ENCODE peak calls at places on chromosomes 12 and 14, in seven cellular contexts. L is left lung, F is HepG2, G is tibial artery, B is cardiac muscle cell, D is IMR-90, K is heart left ventricle. C is an unnamed sample.

GRCh38 chr14:34372766-34373165 is 89.3 kb downstream of the SPTSSA start:
- DNase-seq in L (no peak), F (peak; percentile 52), G (no peak), B (no peak), D (no peak), K (no peak), C (no peak)

GRCh38 chr12:22722081-22722480 is 97.1 kb downstream of the ETNK1 start:
- DNase-seq in L (no peak), F (no peak), G (no peak), B (no peak), D (no peak), K (no peak), C (no peak)

GRCh38 chr12:56932867-56933266 is 1.3 kb downstream of the SDR9C7 start:
- DNase-seq in L (no peak), F (no peak), G (peak; percentile 38), B (peak; percentile 5), D (no peak), K (no peak), C (peak; percentile 42)

GRCh38 chr14:89845346-89845745 is 109.2 kb downstream of the EFCAB11 start:
- DNase-seq in L (no peak), F (no peak), G (no peak), B (peak; percentile 85), D (peak; percentile 100), K (no peak), C (no peak)

GRCh38 chr12:131621701-131622421 is 89.0 kb upstream of the SFSWAP start:
- DNase-seq in L (no peak), F (no peak), G (no peak), B (peak; percentile 12), D (no peak), K (no peak), C (no peak)

GRCh38 chr12:115394498-115395220 is 710.7 kb upstream of the TBX3 start:
- DNase-seq in L (no peak), F (peak; percentile 46), G (no peak), B (no peak), D (peak; percentile 55), K (no peak), C (no peak)

GRCh38 chr14:45198551-45198950 is 54.5 kb downstream of the MIS18BP1 start:
- DNase-seq in L (no peak), F (no peak), G (no peak), B (peak; percentile 64), D (peak; percentile 49), K (no peak), C (no peak)

GRCh38 chr12:133129368-133130037 is 571 bp downstream of the ZNF891 start:
- DNase-seq in L (peak; percentile 53), F (peak; percentile 2), G (no peak), B (peak; percentile 49), D (peak; percentile 15), K (no peak), C (peak; percentile 22)

GRCh38 chr12:45718306-45718705 is 11.2 kb upstream of the ARID2 start:
- DNase-seq in L (no peak), F (no peak), G (no peak), B (no peak), D (no peak), K (no peak), C (no peak)

GRCh38 chr12:127241056-127241830 is 1025.7 kb upstream of the TMEM132C start:
- DNase-seq in L (no peak), F (no peak), G (peak; percentile 74), B (peak; percentile 8), D (no peak), K (no peak), C (no peak)

GRCh38 chr14:75119056-75119455 is 7.8 kb downstream of the NEK9 start:
- DNase-seq in L (no peak), F (no peak), G (no peak), B (peak; percentile 41), D (peak; percentile 38), K (no peak), C (no peak)

GRCh38 chr14:39576726-39577125 is 144.5 kb upstream of the FBXO33 start:
- DNase-seq in L (no peak), F (no peak), G (no peak), B (no peak), D (no peak), K (no peak), C (no peak)

GRCh38 chr14:39582028-39582654 is 149.9 kb upstream of the FBXO33 start:
- DNase-seq in L (no peak), F (no peak), G (no peak), B (no peak), D (no peak), K (no peak), C (no peak)

GRCh38 chr14:39581474-39581873 is 149.2 kb upstream of the FBXO33 start:
- DNase-seq in L (no peak), F (no peak), G (no peak), B (peak; percentile 13), D (no peak), K (no peak), C (no peak)

GRCh38 chr14:39576258-39576657 is 144.0 kb upstream of the FBXO33 start:
- DNase-seq in L (no peak), F (no peak), G (no peak), B (no peak), D (no peak), K (no peak), C (no peak)
- TF ChIP-seq CTCF in L (no peak), F (peak; percentile 57), G (no peak), B (no peak), D (no peak), K (no peak), C (no peak)

GRCh38 chr12:3251067-3251466 is 173.9 kb downstream of the TSPAN9 start:
- DNase-seq in L (peak; percentile 28), F (no peak), G (no peak), B (no peak), D (no peak), K (no peak), C (no peak)
- H3K4me1 ChIP-seq in L (peaks cover 3% of the 10 kb centered on the region), F (no peaks in the 10 kb centered on the region), G (peaks cover 51% of the 10 kb centered on the region), B (peaks cover 75% of the 10 kb centered on the region), D (peaks cover 5% of the 10 kb centered on the region), K (peaks cover 94% of the 10 kb centered on the region), C (no peaks in the 10 kb centered on the region)

DNA sequence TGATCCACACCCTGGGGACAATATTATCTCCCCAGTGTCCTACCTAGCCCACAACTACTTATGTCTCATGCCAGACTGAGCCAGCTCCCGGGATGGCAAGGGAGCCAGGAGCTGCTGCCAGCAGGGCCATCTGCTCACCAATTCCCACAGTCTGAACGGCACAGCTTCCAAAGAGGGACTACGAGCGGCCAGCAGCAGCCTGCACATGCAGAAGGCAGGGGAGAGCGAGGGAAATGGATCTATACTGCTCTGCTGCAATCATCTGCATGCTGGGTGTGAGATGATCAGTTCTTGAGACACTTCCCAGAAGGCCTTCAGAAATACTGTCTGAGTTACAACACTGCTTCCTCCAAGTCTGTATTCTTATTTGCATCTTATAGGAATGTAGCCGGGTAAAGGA is 11.1 kb downstream of the SSH1 start:
- DNase-seq in L (no peak), F (no peak), G (no peak), B (no peak), D (no peak), K (no peak), C (peak; percentile 36)
- TF ChIP-seq CTCF in L (no peak), F (no peak), G (no peak), B (no peak), D (no peak), K (no peak), C (no peak)

GRCh38 chr14:105025429-105025828 is 4.5 kb upstream of the CDCA4 start:
- DNase-seq in L (no peak), F (no peak), G (no peak), B (no peak), D (no peak), K (no peak), C (no peak)
- H3K4me1 ChIP-seq in L (peaks cover 3% of the 10 kb centered on the region), F (peaks cover 23% of the 10 kb centered on the region), G (peaks cover 9% of the 10 kb centered on the region), B (no peaks in the 10 kb centered on the region), D (peaks cover 9% of the 10 kb centered on the region), K (peaks cover 14% of the 10 kb centered on the region), C (peaks cover 11% of the 10 kb centered on the region)

GRCh38 chr14:31969841-31970240 is 107.3 kb upstream of the ARHGAP5 start:
- DNase-seq in L (no peak), F (no peak), G (no peak), B (peak; percentile 31), D (no peak), K (no peak), C (no peak)

GRCh38 chr14:31969371-31969770 is 107.7 kb upstream of the ARHGAP5 start:
- DNase-seq in L (no peak), F (peak; percentile 71), G (no peak), B (peak; percentile 37), D (no peak), K (no peak), C (no peak)

GRCh38 chr14:31967669-31967975 is 109.5 kb upstream of the ARHGAP5 start:
- DNase-seq in L (no peak), F (peak; percentile 75), G (no peak), B (no peak), D (no peak), K (no peak), C (no peak)

GRCh38 chr14:31968107-31968810 is 108.8 kb upstream of the ARHGAP5 start:
- DNase-seq in L (no peak), F (peak; percentile 86), G (no peak), B (peak; percentile 37), D (peak; percentile 45), K (no peak), C (no peak)

GRCh38 chr14:31968912-31969311 is 108.2 kb upstream of the ARHGAP5 start:
- DNase-seq in L (no peak), F (no peak), G (no peak), B (no peak), D (no peak), K (no peak), C (no peak)
- TF ChIP-seq CTCF in L (no peak), F (no peak), G (no peak), B (no peak), D (no peak), K (no peak), C (no peak)

GRCh38 chr12:52046859-52047258 is 4.4 kb upstream of the NR4A1 start:
- DNase-seq in L (no peak), F (no peak), G (no peak), B (no peak), D (no peak), K (no peak), C (no peak)
- H3K4me1 ChIP-seq in L (peaks cover 32% of the 10 kb centered on the region), F (peaks cover 67% of the 10 kb centered on the region), G (peaks cover 64% of the 10 kb centered on the region), B (peaks cover 5% of the 10 kb centered on the region), D (peaks cover 7% of the 10 kb centered on the region), K (peaks cover 94% of the 10 kb centered on the region), C (peaks cover 55% of the 10 kb centered on the region)